ENCODE peak calls at places on chromosomes 2 and 18, in four cellular contexts. One of them, this sample, is unnamed.
A peak's percentile ranks its signal among the peaks of the same experiment; 100 is the strongest.

GRCh38 chr2:99481527-99481926 is 8.3 kb downstream of the REV1 start:
- DNase-seq in immature natural killer cell: no peak
- DNase-seq in stimulated activated CD8-positive, alpha-beta memory T cell treated with anti-CD3 and anti-CD28 coated beads, Interleukin-7, amount 100 ng/mL, for 1 hour: no peak
- DNase-seq in Right ventricle myocardium superior: no peak
- DNase-seq in this sample: no peak

GRCh38 chr2:176115883-176116813 is at the start of gene HOXD10:
- DNase-seq in immature natural killer cell: no peak
- DNase-seq in stimulated activated CD8-positive, alpha-beta memory T cell treated with anti-CD3 and anti-CD28 coated beads, Interleukin-7, amount 100 ng/mL, for 1 hour: no peak
- DNase-seq in Right ventricle myocardium superior: no peak
- DNase-seq in this sample: no peak

GRCh38 chr2:215435261-215435808 is 533 bp downstream of the FN1 start:
- DNase-seq in immature natural killer cell: peak; percentile 3
- DNase-seq in stimulated activated CD8-positive, alpha-beta memory T cell treated with anti-CD3 and anti-CD28 coated beads, Interleukin-7, amount 100 ng/mL, for 1 hour: no peak
- DNase-seq in Right ventricle myocardium superior: peak; percentile 55
- DNase-seq in this sample: no peak

GRCh38 chr2:26687785-26688184 is 4.7 kb upstream of the KCNK3 start:
- DNase-seq in immature natural killer cell: no peak
- DNase-seq in stimulated activated CD8-positive, alpha-beta memory T cell treated with anti-CD3 and anti-CD28 coated beads, Interleukin-7, amount 100 ng/mL, for 1 hour: no peak
- DNase-seq in Right ventricle myocardium superior: no peak
- DNase-seq in this sample: no peak

GRCh38 chr2:177429688-177430325 is 37.2 kb downstream of the AGPS start:
- DNase-seq in immature natural killer cell: no peak
- DNase-seq in stimulated activated CD8-positive, alpha-beta memory T cell treated with anti-CD3 and anti-CD28 coated beads, Interleukin-7, amount 100 ng/mL, for 1 hour: no peak
- DNase-seq in Right ventricle myocardium superior: no peak
- DNase-seq in this sample: no peak

GRCh38 chr2:10790228-10790973 is 22.2 kb downstream of the PDIA6 start:
- DNase-seq in immature natural killer cell: peak; percentile 12
- DNase-seq in stimulated activated CD8-positive, alpha-beta memory T cell treated with anti-CD3 and anti-CD28 coated beads, Interleukin-7, amount 100 ng/mL, for 1 hour: no peak
- DNase-seq in Right ventricle myocardium superior: no peak
- DNase-seq in this sample: peak; percentile 26

GRCh38 chr2:127085260-127085666 is 21.7 kb downstream of the BIN1 start:
- DNase-seq in immature natural killer cell: no peak
- DNase-seq in stimulated activated CD8-positive, alpha-beta memory T cell treated with anti-CD3 and anti-CD28 coated beads, Interleukin-7, amount 100 ng/mL, for 1 hour: no peak
- DNase-seq in Right ventricle myocardium superior: no peak
- DNase-seq in this sample: no peak

GRCh38 chr2:169590804-169591203 is 6.7 kb downstream of the PPIG start:
- DNase-seq in immature natural killer cell: no peak
- DNase-seq in stimulated activated CD8-positive, alpha-beta memory T cell treated with anti-CD3 and anti-CD28 coated beads, Interleukin-7, amount 100 ng/mL, for 1 hour: no peak
- DNase-seq in Right ventricle myocardium superior: no peak
- DNase-seq in this sample: no peak

GRCh38 chr2:26344581-26345283 is 1.2 kb upstream of the SELENOI start:
- DNase-seq in immature natural killer cell: no peak
- DNase-seq in stimulated activated CD8-positive, alpha-beta memory T cell treated with anti-CD3 and anti-CD28 coated beads, Interleukin-7, amount 100 ng/mL, for 1 hour: no peak
- DNase-seq in Right ventricle myocardium superior: no peak
- DNase-seq in this sample: no peak

GRCh38 chr2:189037518-189037917 is 63.3 kb downstream of the COL3A1 start:
- DNase-seq in immature natural killer cell: no peak
- DNase-seq in stimulated activated CD8-positive, alpha-beta memory T cell treated with anti-CD3 and anti-CD28 coated beads, Interleukin-7, amount 100 ng/mL, for 1 hour: no peak
- DNase-seq in Right ventricle myocardium superior: no peak
- DNase-seq in this sample: no peak

GRCh38 chr18:32249147-32249546 is 59.3 kb downstream of the MEP1B start:
- DNase-seq in immature natural killer cell: no peak
- DNase-seq in stimulated activated CD8-positive, alpha-beta memory T cell treated with anti-CD3 and anti-CD28 coated beads, Interleukin-7, amount 100 ng/mL, for 1 hour: no peak
- DNase-seq in Right ventricle myocardium superior: no peak
- DNase-seq in this sample: no peak

GRCh38 chr18:21897811-21898210 is 157.2 kb downstream of the MIB1 start:
- DNase-seq in immature natural killer cell: no peak
- DNase-seq in stimulated activated CD8-positive, alpha-beta memory T cell treated with anti-CD3 and anti-CD28 coated beads, Interleukin-7, amount 100 ng/mL, for 1 hour: no peak
- DNase-seq in Right ventricle myocardium superior: no peak
- DNase-seq in this sample: no peak

GRCh38 chr2:119706196-119706595 is 27.2 kb downstream of the TMEM177 start:
- DNase-seq in immature natural killer cell: no peak
- DNase-seq in stimulated activated CD8-positive, alpha-beta memory T cell treated with anti-CD3 and anti-CD28 coated beads, Interleukin-7, amount 100 ng/mL, for 1 hour: no peak
- DNase-seq in Right ventricle myocardium superior: no peak
- DNase-seq in this sample: no peak

This sample was measured in central memory CD8-positive, alpha-beta T cell.